ENCODE peak calls at places on chromosomes 4 and X, in five cellular contexts. W is left lung, D is body of pancreas, S is tibial artery, C is A549. Q is an unnamed sample.

GRCh38 chr4:4853371-4853823 is 6.1 kb upstream of the MSX1 start:
- DNase-seq in W (peak), D (no peak), S (peak), C (no peak), Q (no peak)

GRCh38 chrX:150255441-150256296 is 107.4 kb upstream of the MAMLD1 start:
- DNase-seq in C (no peak), D (no peak), S (no peak), W (no peak), Q (no peak)

GRCh38 chr4:167290684-167291083 is 56.4 kb upstream of the SPOCK3 start:
- DNase-seq in W (no peak), C (peak), D (no peak), S (no peak), Q (no peak)

GRCh38 chrX:121308276-121308805 is 260.9 kb downstream of the GLUD2 start:
- DNase-seq in S (no peak), D (peak), C (peak), W (peak), Q (no peak)

GRCh38 chrX:11427082-11428033 is 134.1 kb downstream of the AMELX start:
- DNase-seq in S (peak), C (no peak), D (peak), W (peak), Q (no peak)

GRCh38 chr4:173538903-173539445 is 8.9 kb upstream of the HAND2 start:
- DNase-seq in S (no peak), C (no peak), W (no peak), D (no peak), Q (no peak)

GRCh38 chr4:13541720-13542576 is 2.4 kb downstream of the NKX3-2 start:
- DNase-seq in C (peak), D (peak), S (no peak), W (no peak), Q (no peak)

GRCh38 chr4:93654276-93654675 is 174.3 kb upstream of the ATOH1 start:
- DNase-seq in W (no peak), C (no peak), S (no peak), D (no peak), Q (no peak)

GRCh38 chr4:38366451-38366850 is 297.5 kb upstream of the KLF3 start:
- DNase-seq in W (no peak), D (peak), S (peak), C (no peak), Q (no peak)

GRCh38 chr4:3314706-3315260 is 22.0 kb downstream of the RGS12 start:
- DNase-seq in C (no peak), D (no peak), S (peak), W (peak), Q (no peak)

GRCh38 chrX:102746134-102746584 is 25.6 kb downstream of the GPRASP3 start:
- DNase-seq in S (peak), D (peak), W (peak), C (no peak), Q (peak)

GRCh38 chr4:6560416-6561172 is 14.4 kb upstream of the MAN2B2 start:
- DNase-seq in W (no peak), S (no peak), C (no peak), D (no peak), Q (no peak)

GRCh38 chr4:126610933-126611332 is 1021.8 kb upstream of the INTU start:
- DNase-seq in D (no peak), W (no peak), C (no peak), S (no peak), Q (no peak)

GRCh38 chr4:118817178-118817930 is 18.6 kb downstream of the SEC24D start:
- DNase-seq in W (no peak), S (no peak), C (no peak), D (no peak), Q (no peak)

GRCh38 chr4:53089940-53090729 is 228.0 kb downstream of the RASL11B start:
- DNase-seq in C (no peak), D (no peak), S (no peak), W (no peak), Q (no peak)

GRCh38 chr4:100778431-100778830 is 260.6 kb upstream of the EMCN start:
- DNase-seq in D (peak), S (no peak), C (no peak), W (no peak), Q (no peak)

GRCh38 chr4:136526517-136526916 is 1005.8 kb downstream of the PCDH18 start:
- DNase-seq in W (no peak), C (no peak), S (no peak), D (no peak), Q (no peak)

GRCh38 chr4:692771-693554 is 4.0 kb upstream of the SLC49A3 start:
- DNase-seq in C (no peak), S (no peak), W (no peak), D (no peak), Q (no peak)

GRCh38 chr4:87103691-87104187 is 116.7 kb downstream of the KLHL8 start:
- DNase-seq in D (no peak), S (no peak), C (no peak), W (no peak), Q (no peak)

GRCh38 chr4:7838136-7838782 is 101.4 kb downstream of the AFAP1 start:
- DNase-seq in W (no peak), C (no peak), D (no peak), S (no peak), Q (no peak)

GRCh38 chr4:183409956-183410355 is 34.5 kb upstream of the CDKN2AIP start:
- DNase-seq in S (no peak), D (no peak), W (no peak), C (no peak), Q (no peak)

GRCh38 chr4:30068234-30068633 is 651.9 kb upstream of the PCDH7 start:
- DNase-seq in W (no peak), S (no peak), C (no peak), D (peak), Q (no peak)

GRCh38 chr4:137981277-137981676 is 260.9 kb downstream of the SLC7A11 start:
- DNase-seq in C (peak), W (no peak), S (no peak), D (no peak), Q (no peak)

GRCh38 chr4:37157403-37158167 is 87.0 kb upstream of the NWD2 start:
- DNase-seq in D (no peak), C (no peak), S (no peak), W (no peak), Q (peak)

GRCh38 chr4:8156617-8157016 is 2.0 kb downstream of the ABLIM2 start:
- DNase-seq in D (no peak), C (no peak), W (no peak), S (no peak), Q (no peak)

GRCh38 chr4:151719045-151719743 is 41.6 kb downstream of the GATB start:
- DNase-seq in C (no peak), W (no peak), D (no peak), S (no peak), Q (no peak)

GRCh38 chr4:13988347-13989265 is 361.1 kb upstream of the BOD1L1 start:
- DNase-seq in W (no peak), D (peak), S (peak), C (peak), Q (no peak)

GRCh38 chr4:39446842-39447573 is 11.7 kb downstream of the RPL9 start:
- DNase-seq in S (peak), C (no peak), D (peak), W (peak), Q (no peak)
- TF ChIP-seq CTCF in S (peak), C (no peak), D (no peak), W (no peak), Q (peak)

GRCh38 chr4:81454953-81455352 is 16.8 kb downstream of the RASGEF1B start:
- DNase-seq in D (no peak), W (no peak), C (no peak), S (no peak), Q (no peak)

GRCh38 chr4:81453024-81453423 is 18.7 kb downstream of the RASGEF1B start:
- DNase-seq in C (no peak), S (no peak), W (no peak), D (no peak), Q (no peak)

GRCh38 chr4:81455895-81456294 is 15.8 kb downstream of the RASGEF1B start:
- DNase-seq in S (no peak), D (no peak), W (no peak), C (no peak), Q (no peak)

GRCh38 chr4:81452452-81453011 is 19.2 kb downstream of the RASGEF1B start:
- DNase-seq in S (no peak), C (no peak), D (no peak), W (no peak), Q (no peak)

DNA sequence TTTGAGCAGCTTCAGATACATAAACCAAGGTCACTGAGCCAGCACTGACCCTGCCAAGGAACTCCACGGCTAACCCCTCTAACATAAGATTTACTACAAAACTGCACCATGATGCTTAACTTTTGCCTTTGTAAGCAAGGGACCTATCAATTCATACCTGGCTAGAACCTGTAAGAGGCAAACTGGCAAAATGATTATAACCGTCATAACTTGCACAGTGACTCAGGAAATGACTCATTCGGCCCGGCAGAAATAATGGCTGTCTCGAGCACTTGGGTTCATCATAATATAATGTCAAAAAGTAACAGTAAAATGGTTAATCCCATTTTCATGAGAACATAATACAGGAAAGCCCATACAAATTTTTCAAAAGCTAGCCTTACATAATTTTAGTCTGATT is 17.2 kb downstream of the RASGEF1B start:
- DNase-seq in S (no peak), D (no peak), C (no peak), W (no peak), Q (no peak)
- H3K4me3 ChIP-seq in S (no peak), D (no peak), C (no peak), W (no peak), Q (no peak)

GRCh38 chr4:64967286-64967685 is 558.0 kb upstream of the TECRL start:
- DNase-seq in W (no peak), D (no peak), S (no peak), C (no peak), Q (no peak)

DNA sequence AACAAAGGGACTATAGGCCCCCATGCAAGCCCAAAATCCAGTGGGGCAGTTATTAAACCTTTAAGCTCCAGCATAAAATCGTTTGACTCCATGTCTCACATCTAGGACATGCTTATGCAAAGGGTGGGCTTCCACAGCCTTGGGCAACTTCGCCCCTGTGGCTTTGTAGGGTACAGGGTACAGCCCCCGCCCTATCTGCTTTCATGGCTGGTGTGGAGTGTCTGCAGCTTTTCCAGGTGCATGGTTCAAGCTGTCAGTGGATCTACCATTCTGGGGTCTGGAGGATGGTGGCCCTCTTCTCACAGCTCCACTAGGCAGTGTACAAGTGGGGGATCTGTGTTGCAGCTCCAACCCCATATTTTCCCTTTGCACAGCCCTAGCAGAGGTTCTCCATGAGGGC is 559.8 kb upstream of the TECRL start:
- DNase-seq in S (no peak), W (no peak), D (no peak), C (no peak), Q (no peak)
- H3K27ac ChIP-seq in S (no peak), W (no peak), D (no peak), C (no peak), Q (no peak)

GRCh38 chrX:3585719-3586118 is 127.7 kb downstream of the PRKX start:
- DNase-seq in D (no peak), W (no peak), C (no peak), S (no peak), Q (no peak)
- TF ChIP-seq CTCF in D (no peak), W (no peak), C (no peak), S (no peak), Q (no peak)